ENCODE peak calls at places on chromosomes 1 and 21, in eight cellular contexts. One of them, this sample, is unnamed.

GRCh38 chr1:23103001-23103879 is 65.4 kb downstream of the LUZP1 start:
- DNase-seq in CD4-positive, alpha-beta memory T cell: peak; percentile 56
- DNase-seq in right atrium auricular region: no peak
- DNase-seq in fibroblast of lung: peak; percentile 67
- DNase-seq in RWPE1: peak; percentile 38
- DNase-seq in PC-9: no peak
- DNase-seq in left ventricle myocardium inferior: no peak
- DNase-seq in caudate nucleus: no peak
- DNase-seq in this sample: no peak

GRCh38 chr21:37866027-37866426 is 50.2 kb downstream of the KCNJ6 start:
- DNase-seq in RWPE1: no peak
- DNase-seq in caudate nucleus: no peak
- DNase-seq in fibroblast of lung: no peak
- DNase-seq in PC-9: no peak
- DNase-seq in right atrium auricular region: no peak
- DNase-seq in left ventricle myocardium inferior: no peak
- DNase-seq in CD4-positive, alpha-beta memory T cell: no peak
- DNase-seq in this sample: no peak

GRCh38 chr1:212586429-212587303 is 21.9 kb upstream of the ATF3 start:
- DNase-seq in caudate nucleus: no peak
- DNase-seq in RWPE1: no peak
- DNase-seq in fibroblast of lung: peak; percentile 21
- DNase-seq in CD4-positive, alpha-beta memory T cell: no peak
- DNase-seq in left ventricle myocardium inferior: no peak
- DNase-seq in right atrium auricular region: no peak
- DNase-seq in PC-9: no peak
- DNase-seq in this sample: no peak

GRCh38 chr1:234321211-234321610 is 52.0 kb upstream of the COA6 start:
- DNase-seq in fibroblast of lung: no peak
- DNase-seq in left ventricle myocardium inferior: no peak
- DNase-seq in caudate nucleus: no peak
- DNase-seq in right atrium auricular region: no peak
- DNase-seq in RWPE1: no peak
- DNase-seq in CD4-positive, alpha-beta memory T cell: no peak
- DNase-seq in PC-9: no peak
- DNase-seq in this sample: no peak

GRCh38 chr1:16348414-16349182 is 3.7 kb downstream of the FBXO42 start:
- DNase-seq in left ventricle myocardium inferior: no peak
- DNase-seq in fibroblast of lung: peak; percentile 76
- DNase-seq in PC-9: no peak
- DNase-seq in right atrium auricular region: no peak
- DNase-seq in caudate nucleus: no peak
- DNase-seq in CD4-positive, alpha-beta memory T cell: no peak
- DNase-seq in RWPE1: peak; percentile 62
- DNase-seq in this sample: no peak

GRCh38 chr1:101236546-101237228 is at the start of gene S1PR1:
- DNase-seq in CD4-positive, alpha-beta memory T cell: peak; percentile 82
- DNase-seq in fibroblast of lung: peak; percentile 63
- DNase-seq in caudate nucleus: no peak
- DNase-seq in right atrium auricular region: peak; percentile 81
- DNase-seq in PC-9: no peak
- DNase-seq in RWPE1: peak; percentile 25
- DNase-seq in left ventricle myocardium inferior: peak; percentile 83
- DNase-seq in this sample: peak; percentile 40

GRCh38 chr1:25649505-25650218 is 33.1 kb downstream of the MAN1C1 start:
- DNase-seq in right atrium auricular region: peak; percentile 18
- DNase-seq in PC-9: no peak
- DNase-seq in RWPE1: no peak
- DNase-seq in caudate nucleus: no peak
- DNase-seq in fibroblast of lung: no peak
- DNase-seq in CD4-positive, alpha-beta memory T cell: no peak
- DNase-seq in left ventricle myocardium inferior: no peak
- DNase-seq in this sample: no peak

GRCh38 chr21:41677671-41678015 is 89.2 kb downstream of the RIPK4 start:
- DNase-seq in RWPE1: no peak
- DNase-seq in PC-9: peak; percentile 38
- DNase-seq in caudate nucleus: no peak
- DNase-seq in fibroblast of lung: peak; percentile 60
- DNase-seq in left ventricle myocardium inferior: no peak
- DNase-seq in CD4-positive, alpha-beta memory T cell: no peak
- DNase-seq in right atrium auricular region: no peak
- DNase-seq in this sample: no peak

DNA sequence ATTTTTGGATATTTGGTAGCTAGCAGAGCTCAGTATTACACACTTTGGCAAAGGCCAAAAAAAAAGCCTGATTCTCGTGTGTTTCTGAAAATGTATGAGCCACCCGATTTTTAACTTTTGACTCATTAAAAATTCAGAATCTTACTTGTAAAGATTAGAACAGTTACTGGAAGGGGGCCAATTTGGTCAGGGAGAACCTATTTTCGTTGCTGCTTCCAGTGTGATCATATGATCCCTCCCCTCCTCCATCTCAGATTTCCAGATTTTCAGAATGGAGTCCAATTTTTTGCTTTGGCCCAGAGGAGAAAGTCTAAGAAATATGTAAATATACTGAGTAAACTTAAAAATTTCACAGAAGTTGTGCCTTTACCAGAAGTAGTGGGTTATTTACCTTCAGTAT is 3.2 kb upstream of the OR2AK2 start:
- DNase-seq in fibroblast of lung: no peak
- DNase-seq in left ventricle myocardium inferior: no peak
- DNase-seq in right atrium auricular region: no peak
- DNase-seq in RWPE1: no peak
- DNase-seq in PC-9: no peak
- DNase-seq in caudate nucleus: no peak
- DNase-seq in CD4-positive, alpha-beta memory T cell: no peak
- DNase-seq in this sample: no peak
- H3K27ac ChIP-seq in fibroblast of lung: no peak overlapping the region
- H3K27ac ChIP-seq in left ventricle myocardium inferior: no peak overlapping the region
- H3K27ac ChIP-seq in right atrium auricular region: no peak overlapping the region
- H3K27ac ChIP-seq in RWPE1: no peak overlapping the region
- H3K27ac ChIP-seq in PC-9: no peak overlapping the region
- H3K27ac ChIP-seq in caudate nucleus: no peak overlapping the region
- H3K27ac ChIP-seq in CD4-positive, alpha-beta memory T cell: no peak overlapping the region
- H3K27ac ChIP-seq in this sample: no peak overlapping the region

GRCh38 chr21:32368386-32368785 is 24.4 kb downstream of the URB1 start:
- DNase-seq in CD4-positive, alpha-beta memory T cell: no peak
- DNase-seq in right atrium auricular region: no peak
- DNase-seq in fibroblast of lung: no peak
- DNase-seq in RWPE1: no peak
- DNase-seq in left ventricle myocardium inferior: no peak
- DNase-seq in PC-9: no peak
- DNase-seq in caudate nucleus: no peak
- DNase-seq in this sample: no peak

GRCh38 chr21:32364387-32364786 is 28.4 kb downstream of the URB1 start:
- DNase-seq in left ventricle myocardium inferior: peak; percentile 39
- DNase-seq in caudate nucleus: no peak
- DNase-seq in PC-9: no peak
- DNase-seq in right atrium auricular region: no peak
- DNase-seq in RWPE1: no peak
- DNase-seq in fibroblast of lung: peak; percentile 23
- DNase-seq in CD4-positive, alpha-beta memory T cell: no peak
- DNase-seq in this sample: no peak

GRCh38 chr21:32366191-32366590 is 26.6 kb downstream of the URB1 start:
- DNase-seq in left ventricle myocardium inferior: no peak
- DNase-seq in PC-9: no peak
- DNase-seq in caudate nucleus: no peak
- DNase-seq in CD4-positive, alpha-beta memory T cell: no peak
- DNase-seq in fibroblast of lung: no peak
- DNase-seq in right atrium auricular region: no peak
- DNase-seq in RWPE1: no peak
- DNase-seq in this sample: no peak

GRCh38 chr21:32364801-32365200 is 28.0 kb downstream of the URB1 start:
- DNase-seq in right atrium auricular region: no peak
- DNase-seq in fibroblast of lung: no peak
- DNase-seq in PC-9: no peak
- DNase-seq in caudate nucleus: no peak
- DNase-seq in CD4-positive, alpha-beta memory T cell: no peak
- DNase-seq in left ventricle myocardium inferior: no peak
- DNase-seq in RWPE1: no peak
- DNase-seq in this sample: no peak

GRCh38 chr21:32367158-32367557 is 25.7 kb downstream of the URB1 start:
- DNase-seq in caudate nucleus: no peak
- DNase-seq in left ventricle myocardium inferior: no peak
- DNase-seq in right atrium auricular region: no peak
- DNase-seq in CD4-positive, alpha-beta memory T cell: no peak
- DNase-seq in RWPE1: no peak
- DNase-seq in PC-9: no peak
- DNase-seq in fibroblast of lung: no peak
- DNase-seq in this sample: no peak
- H3K27ac ChIP-seq in caudate nucleus: no peak overlapping the region
- H3K27ac ChIP-seq in left ventricle myocardium inferior: peak overlapping the region; percentile 85
- H3K27ac ChIP-seq in right atrium auricular region: peak overlapping the region; percentile 35
- H3K27ac ChIP-seq in CD4-positive, alpha-beta memory T cell: no peak overlapping the region
- H3K27ac ChIP-seq in RWPE1: no peak overlapping the region
- H3K27ac ChIP-seq in PC-9: no peak overlapping the region
- H3K27ac ChIP-seq in fibroblast of lung: no peak overlapping the region
- H3K27ac ChIP-seq in this sample: no peak overlapping the region

GRCh38 chr1:6013491-6013890 is 21.3 kb upstream of the NPHP4 start:
- DNase-seq in CD4-positive, alpha-beta memory T cell: no peak
- DNase-seq in caudate nucleus: no peak
- DNase-seq in PC-9: no peak
- DNase-seq in RWPE1: no peak
- DNase-seq in left ventricle myocardium inferior: no peak
- DNase-seq in fibroblast of lung: no peak
- DNase-seq in right atrium auricular region: no peak
- DNase-seq in this sample: no peak

GRCh38 chr1:6014130-6014999 is 22.1 kb upstream of the NPHP4 start:
- DNase-seq in right atrium auricular region: peak; percentile 74
- DNase-seq in CD4-positive, alpha-beta memory T cell: no peak
- DNase-seq in PC-9: no peak
- DNase-seq in fibroblast of lung: no peak
- DNase-seq in left ventricle myocardium inferior: peak; percentile 82
- DNase-seq in caudate nucleus: no peak
- DNase-seq in RWPE1: no peak
- DNase-seq in this sample: no peak

GRCh38 chr1:6019166-6019845 is 26.4 kb upstream of the KCNAB2 start:
- DNase-seq in left ventricle myocardium inferior: peak; percentile 12
- DNase-seq in caudate nucleus: no peak
- DNase-seq in PC-9: no peak
- DNase-seq in fibroblast of lung: no peak
- DNase-seq in RWPE1: no peak
- DNase-seq in right atrium auricular region: no peak
- DNase-seq in CD4-positive, alpha-beta memory T cell: no peak
- DNase-seq in this sample: no peak

GRCh38 chr1:6012529-6013318 is 20.5 kb upstream of the NPHP4 start:
- DNase-seq in PC-9: no peak
- DNase-seq in caudate nucleus: no peak
- DNase-seq in left ventricle myocardium inferior: peak; percentile 35
- DNase-seq in CD4-positive, alpha-beta memory T cell: no peak
- DNase-seq in RWPE1: no peak
- DNase-seq in fibroblast of lung: no peak
- DNase-seq in right atrium auricular region: no peak
- DNase-seq in this sample: no peak

DNA sequence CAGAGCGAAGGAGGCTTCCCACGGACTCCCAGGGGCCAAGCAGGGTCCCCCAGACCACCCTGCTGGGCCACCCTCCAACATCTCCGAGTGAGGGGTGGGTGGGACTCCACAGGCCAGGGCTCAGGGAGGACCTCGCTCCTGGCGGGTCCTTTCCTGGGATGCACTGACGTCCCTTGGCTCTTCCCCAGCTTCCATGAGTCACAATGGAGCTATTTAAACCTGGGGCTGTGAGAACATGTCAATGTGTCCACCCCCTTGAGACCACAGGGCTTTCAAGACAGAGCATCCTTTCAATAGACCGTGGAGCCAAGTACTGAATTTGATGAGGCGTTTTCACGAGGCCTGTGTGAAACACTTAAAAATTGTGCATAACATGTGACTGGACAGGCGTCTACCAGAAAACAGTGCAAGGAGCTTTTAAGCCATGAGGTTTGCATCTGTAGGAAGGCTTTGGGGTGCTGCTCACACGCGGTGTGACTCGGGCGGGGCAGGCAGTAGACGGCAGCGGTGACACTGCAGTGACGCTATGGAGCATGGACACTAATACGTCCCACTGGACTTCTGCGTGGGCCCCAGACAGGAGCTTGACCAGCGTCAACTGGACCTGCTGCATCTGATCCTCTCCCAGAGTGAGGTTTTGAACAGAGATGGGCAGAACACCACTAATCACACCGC is 24.1 kb upstream of the NPHP4 start:
- DNase-seq in right atrium auricular region: no peak
- DNase-seq in RWPE1: peak; percentile 95
- DNase-seq in left ventricle myocardium inferior: peak; percentile 16
- DNase-seq in CD4-positive, alpha-beta memory T cell: no peak
- DNase-seq in fibroblast of lung: peak; percentile 77
- DNase-seq in caudate nucleus: no peak
- DNase-seq in PC-9: no peak
- DNase-seq in this sample: no peak
- H3K27ac ChIP-seq in right atrium auricular region: peak overlapping the region; percentile 43
- H3K27ac ChIP-seq in RWPE1: peak overlapping the region; percentile 77
- H3K27ac ChIP-seq in left ventricle myocardium inferior: peak overlapping the region; percentile 23
- H3K27ac ChIP-seq in CD4-positive, alpha-beta memory T cell: no peak overlapping the region
- H3K27ac ChIP-seq in fibroblast of lung: no peak overlapping the region
- H3K27ac ChIP-seq in caudate nucleus: no peak overlapping the region
- H3K27ac ChIP-seq in PC-9: no peak overlapping the region
- H3K27ac ChIP-seq in this sample: no peak overlapping the region

DNA sequence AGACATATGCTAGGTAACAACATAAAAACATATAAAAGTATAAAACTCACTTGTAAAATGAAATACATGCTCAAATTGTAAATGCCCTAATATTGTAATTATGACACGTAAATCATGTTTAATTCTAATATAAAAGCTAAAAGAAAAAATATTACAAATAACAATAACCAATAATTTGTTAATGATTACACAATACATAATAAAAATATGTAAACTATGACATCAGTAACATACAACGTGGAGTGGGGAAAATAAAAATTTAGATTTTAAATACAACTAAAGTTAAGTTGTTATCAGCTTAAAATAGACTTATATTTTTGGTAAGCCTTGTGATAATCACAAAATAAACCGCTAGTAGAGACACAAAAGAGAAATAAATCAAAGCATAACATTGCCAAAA is 376.4 kb downstream of the BRINP2 start:
- DNase-seq in CD4-positive, alpha-beta memory T cell: no peak
- DNase-seq in right atrium auricular region: no peak
- DNase-seq in caudate nucleus: no peak
- DNase-seq in fibroblast of lung: no peak
- DNase-seq in left ventricle myocardium inferior: no peak
- DNase-seq in PC-9: no peak
- DNase-seq in RWPE1: no peak
- DNase-seq in this sample: no peak
- H3K27ac ChIP-seq in CD4-positive, alpha-beta memory T cell: no peak overlapping the region
- H3K27ac ChIP-seq in right atrium auricular region: no peak overlapping the region
- H3K27ac ChIP-seq in caudate nucleus: no peak overlapping the region
- H3K27ac ChIP-seq in fibroblast of lung: no peak overlapping the region
- H3K27ac ChIP-seq in left ventricle myocardium inferior: no peak overlapping the region
- H3K27ac ChIP-seq in PC-9: no peak overlapping the region
- H3K27ac ChIP-seq in RWPE1: no peak overlapping the region
- H3K27ac ChIP-seq in this sample: no peak overlapping the region